ENCODE peak calls at places on chromosomes 3 and 15, in five cellular contexts. K is HEK293T, V is HepG2, D is GM12878, H is H1. O is an unnamed sample.
A peak's percentile ranks its signal among the peaks of the same experiment; 100 is the strongest.

GRCh38 chr3:6799264-6799915 is 61.5 kb upstream of the GRM7 start:
- DNase-seq in V (peak; percentile 23), K (peak; percentile 30), D (no peak), H (peak; percentile 58), O (peak; percentile 11)

GRCh38 chr15:62732078-62732477 is 310.5 kb upstream of the TPM1 start:
- DNase-seq in V (no peak), H (no peak), D (no peak), K (no peak), O (no peak)

GRCh38 chr3:32226875-32227500 is 11.5 kb upstream of the CMTM8 start:
- DNase-seq in V (no peak), K (no peak), D (no peak), H (no peak), O (no peak)

GRCh38 chr15:68578175-68578959 is 426 bp upstream of the CORO2B start:
- DNase-seq in H (peak; percentile 77), V (no peak), D (no peak), K (peak; percentile 48), O (no peak)

GRCh38 chr15:85517086-85517485 is 136.7 kb downstream of the AKAP13 start:
- DNase-seq in H (no peak), V (no peak), K (no peak), D (no peak), O (no peak)

GRCh38 chr3:127820871-127821853 is 1.2 kb downstream of the MGLL start:
- DNase-seq in D (no peak), K (no peak), H (no peak), V (no peak), O (no peak)

GRCh38 chr15:90038639-90039095 is 37.5 kb downstream of the ZNF710 start:
- DNase-seq in H (no peak), V (peak; percentile 95), D (no peak), K (no peak), O (no peak)

GRCh38 chr15:36797128-36797527 is 217.7 kb downstream of the CDIN1 start:
- DNase-seq in K (no peak), V (no peak), D (no peak), H (no peak), O (no peak)

GRCh38 chr3:126212629-126213375 is 32.4 kb upstream of the ALDH1L1 start:
- DNase-seq in K (peak; percentile 69), H (peak; percentile 85), V (peak; percentile 29), D (no peak), O (peak; percentile 79)

GRCh38 chr3:52291508-52292181 is 4.0 kb downstream of the GLYCTK start:
- DNase-seq in V (no peak), K (no peak), D (no peak), H (peak; percentile 80), O (no peak)

GRCh38 chr3:151404316-151404715 is 19.8 kb upstream of the P2RY12 start:
- DNase-seq in K (no peak), V (no peak), H (no peak), D (no peak), O (no peak)

GRCh38 chr3:178198329-178198728 is 337.9 kb upstream of the KCNMB2 start:
- DNase-seq in K (no peak), H (no peak), V (no peak), D (no peak), O (no peak)

GRCh38 chr15:76972420-76973361 is 22.2 kb upstream of the PSTPIP1 start:
- DNase-seq in K (no peak), H (peak; percentile 58), D (no peak), V (no peak), O (no peak)

GRCh38 chr3:124557433-124558232 is 172.6 kb upstream of the UMPS start:
- DNase-seq in V (no peak), D (no peak), H (no peak), K (no peak), O (no peak)

GRCh38 chr3:148450819-148451218 is 246.9 kb upstream of the AGTR1 start:
- DNase-seq in D (no peak), V (peak; percentile 38), H (no peak), K (no peak), O (no peak)

GRCh38 chr15:74383695-74384565 is 16.5 kb upstream of the CYP11A1 start:
- DNase-seq in H (no peak), K (no peak), D (peak; percentile 93), V (no peak), O (no peak)

GRCh38 chr15:68791431-68792283 is 29.0 kb downstream of the ANP32A start:
- DNase-seq in D (peak; percentile 87), H (no peak), K (no peak), V (no peak), O (no peak)

GRCh38 chr15:78944669-78945407 is at the start of gene CTSH:
- DNase-seq in K (peak; percentile 91), H (peak; percentile 93), D (no peak), V (peak; percentile 84), O (peak; percentile 42)

GRCh38 chr3:156628836-156629618 is 45.4 kb upstream of the TIPARP start:
- DNase-seq in V (no peak), D (no peak), H (no peak), K (no peak), O (no peak)

GRCh38 chr3:71055602-71056001 is 527.9 kb downstream of the FOXP1 start:
- DNase-seq in D (no peak), H (no peak), K (no peak), V (no peak), O (no peak)

GRCh38 chr3:152471814-152472605 is 203.3 kb downstream of the MBNL1 start:
- DNase-seq in H (peak; percentile 69), K (peak; percentile 40), V (peak; percentile 52), D (peak; percentile 37), O (peak; percentile 18)

GRCh38 chr3:154745122-154745521 is 315.1 kb upstream of the GPR149 start:
- DNase-seq in K (no peak), H (no peak), V (no peak), D (no peak), O (no peak)

GRCh38 chr3:159634414-159634813 is 354.2 kb upstream of the IL12A start:
- DNase-seq in D (no peak), H (no peak), V (no peak), K (no peak), O (no peak)

GRCh38 chr15:68484220-68484619 is 52.3 kb upstream of the ITGA11 start:
- DNase-seq in K (no peak), D (no peak), H (no peak), V (no peak), O (no peak)

GRCh38 chr3:114872056-114872455 is 275.0 kb downstream of the ZBTB20 start:
- DNase-seq in V (no peak), D (no peak), H (no peak), K (no peak), O (no peak)

GRCh38 chr3:15299036-15299435 is 33.4 kb downstream of the SH3BP5 start:
- DNase-seq in H (no peak), V (no peak), K (no peak), D (no peak), O (no peak)

GRCh38 chr3:117131259-117131658 is 421.7 kb downstream of the TUSC7 start:
- DNase-seq in K (no peak), V (no peak), D (no peak), H (no peak), O (no peak)

GRCh38 chr3:47909607-47910006 is 106.6 kb downstream of the MAP4 start:
- DNase-seq in H (no peak), D (no peak), V (no peak), K (no peak), O (no peak)

GRCh38 chr3:47908744-47909143 is 105.8 kb downstream of the DHX30 start:
- DNase-seq in V (no peak), K (no peak), D (no peak), H (no peak), O (no peak)

GRCh38 chr3:47910233-47910632 is 106.0 kb downstream of the MAP4 start:
- DNase-seq in D (no peak), H (no peak), V (no peak), K (no peak), O (no peak)

GRCh38 chr3:47912006-47912504 is 104.2 kb downstream of the MAP4 start:
- DNase-seq in H (no peak), V (no peak), D (no peak), K (no peak), O (no peak)

DNA sequence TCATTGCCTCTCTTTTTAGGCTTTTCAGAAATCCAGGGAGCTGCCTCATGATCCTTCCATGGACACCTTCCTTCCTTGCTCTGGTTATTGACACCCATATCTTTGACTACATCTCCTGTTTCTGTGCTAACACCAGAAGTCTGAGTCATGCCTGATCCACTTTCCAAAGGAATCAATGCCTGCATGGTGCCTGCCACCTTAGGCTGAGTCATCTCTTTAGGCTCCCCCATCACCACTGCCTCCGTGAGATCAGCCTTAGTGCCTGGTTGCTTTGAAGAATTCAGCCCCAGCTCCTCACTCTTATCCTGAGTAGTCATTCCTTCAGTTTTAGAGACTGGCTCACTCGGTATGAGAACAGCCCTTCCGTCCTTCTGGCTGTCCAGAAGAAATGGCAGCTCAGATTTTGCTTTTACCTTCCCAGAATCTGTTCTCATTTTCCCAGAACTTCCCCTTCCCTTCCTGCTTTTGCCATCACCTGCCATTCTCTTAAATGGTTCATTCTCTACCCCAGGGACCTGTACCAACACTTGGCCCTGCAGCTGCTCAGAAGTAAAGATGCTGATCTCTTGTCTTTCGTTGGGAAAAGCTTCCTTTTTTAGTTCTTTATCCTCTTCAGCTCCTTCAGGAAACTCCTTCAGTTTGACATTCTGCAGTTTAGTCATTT is 105.3 kb downstream of the MAP4 start:
- DNase-seq in D (no peak), K (no peak), H (no peak), V (peak; percentile 14), O (peak; percentile 59)
- TF ChIP-seq SUZ12 in D (no peak), K (no peak), H (no peak), V (no peak), O (no peak)

GRCh38 chr3:10286596-10287295 is 6.0 kb downstream of the GHRL start:
- DNase-seq in H (peak; percentile 75), D (no peak), V (peak; percentile 70), K (no peak), O (peak; percentile 88)
- TF ChIP-seq SUZ12 in H (no peak), D (no peak), V (no peak), K (no peak), O (no peak)

DNA sequence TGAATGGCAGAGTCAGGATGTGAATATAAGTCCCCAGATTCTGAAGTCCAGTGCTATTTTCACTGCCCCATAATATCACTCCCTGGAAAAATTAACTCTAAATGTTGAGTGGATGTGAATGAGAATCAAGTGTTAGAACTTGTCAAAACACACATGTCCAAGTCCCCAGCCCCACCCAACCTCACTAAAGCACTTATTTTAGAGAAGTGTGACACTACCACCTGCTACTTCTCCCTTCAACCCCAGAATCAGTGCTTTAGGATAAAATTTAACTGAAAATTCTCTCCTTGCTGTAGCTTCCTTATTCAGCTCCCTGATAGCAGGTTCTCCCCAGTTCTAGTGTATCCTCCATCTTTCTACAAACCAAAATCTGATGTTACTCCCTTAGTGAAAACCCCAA is 35.8 kb downstream of the HERC1 start:
- DNase-seq in K (no peak), D (no peak), V (no peak), H (no peak), O (no peak)
- TF ChIP-seq SUZ12 in K (no peak), D (no peak), V (no peak), H (no peak), O (no peak)

DNA sequence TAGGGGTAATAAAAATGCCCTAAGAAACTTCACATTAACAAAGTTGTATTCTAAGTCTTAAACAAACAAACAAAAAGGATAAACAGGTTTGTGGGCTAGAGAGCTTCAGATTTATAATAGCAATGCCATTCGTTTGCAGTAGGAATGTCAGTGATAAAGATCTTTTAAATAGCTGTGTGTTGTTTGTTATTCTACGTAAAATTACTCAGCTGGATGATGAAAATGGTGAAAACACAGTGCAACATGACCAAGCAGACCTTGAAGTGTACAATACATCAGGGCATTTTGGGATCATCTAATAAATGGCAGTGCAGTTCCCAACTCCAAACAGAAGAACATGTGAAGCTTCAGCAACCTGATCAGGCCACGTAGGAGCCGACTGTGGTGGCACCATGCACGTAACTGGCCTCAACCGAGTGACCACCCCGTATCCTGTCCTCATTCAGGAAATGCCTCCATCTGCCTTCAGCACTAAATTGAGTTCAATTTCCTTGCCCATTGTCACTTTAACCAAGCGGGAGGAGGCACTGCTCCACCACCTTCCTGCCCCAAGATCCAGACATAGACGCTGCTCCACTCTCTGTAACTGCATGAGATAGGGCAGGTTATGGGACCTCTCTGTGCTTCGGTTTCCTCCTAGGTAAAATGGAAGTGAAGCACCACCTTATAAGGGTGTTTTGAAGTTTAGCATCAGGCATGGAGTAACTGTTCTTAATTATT is 79.9 kb upstream of the POMGNT2 start:
- DNase-seq in D (no peak), H (no peak), V (no peak), K (no peak), O (no peak)
- TF ChIP-seq SUZ12 in D (no peak), H (no peak), V (no peak), K (no peak), O (no peak)

O was measured in NT2/D1.